ENCODE peak calls at places on chromosomes 12 and 14, in eight cellular contexts. S, F, Z, P, R, O, M and B are unnamed samples.

GRCh38 chr14:88879016-88879415 is 54.6 kb downstream of the TTC8 start:
- DNase-seq in O (peak; percentile 94), Z (no peak), F (no peak), M (peak; percentile 93), S (peak; percentile 27), P (no peak), R (no peak), B (peak; percentile 68)

GRCh38 chr14:44505588-44505987 is 1.5 kb downstream of the FSCB start:
- DNase-seq in R (no peak), P (no peak), F (no peak), Z (no peak), M (no peak), S (no peak), O (no peak), B (no peak)

GRCh38 chr14:71175491-71175890 is 268.2 kb downstream of the PCNX1 start:
- DNase-seq in R (no peak), O (peak; percentile 85), S (no peak), F (no peak), M (no peak), Z (no peak), P (no peak), B (no peak)

GRCh38 chr12:86683568-86683991 is 427.4 kb upstream of the MGAT4C start:
- DNase-seq in S (no peak), F (no peak), Z (no peak), O (peak; percentile 21), M (peak; percentile 69), R (no peak), P (no peak), B (peak; percentile 64)

GRCh38 chr14:68307769-68308168 is 485.1 kb downstream of the ZFP36L1 start:
- DNase-seq in Z (no peak), S (no peak), M (no peak), R (no peak), F (no peak), P (no peak), O (no peak), B (peak; percentile 75)

GRCh38 chr12:91317324-91317723 is 134.7 kb upstream of the DCN start:
- DNase-seq in S (no peak), Z (no peak), R (no peak), O (no peak), M (no peak), F (no peak), P (no peak), B (peak; percentile 51)

GRCh38 chr14:28245216-28245615 is 521.4 kb upstream of the FOXG1 start:
- DNase-seq in O (no peak), Z (no peak), S (no peak), F (no peak), R (no peak), M (no peak), P (no peak), B (no peak)

GRCh38 chr12:114316076-114316475 is 89.9 kb downstream of the TBX5 start:
- DNase-seq in P (no peak), O (no peak), Z (no peak), F (no peak), S (peak; percentile 24), R (no peak), M (peak; percentile 7), B (peak; percentile 51)

GRCh38 chr12:1575799-1576401 is 18.5 kb downstream of the FBXL14 start:
- DNase-seq in R (no peak), S (no peak), F (no peak), Z (no peak), P (no peak), M (no peak), O (peak; percentile 52), B (peak; percentile 66)

GRCh38 chr14:64159588-64159987 is 134.6 kb downstream of the ESR2 start:
- DNase-seq in Z (no peak), F (no peak), M (no peak), O (no peak), P (no peak), R (no peak), S (no peak), B (no peak)
- H3K4me3 ChIP-seq in Z (no peak overlapping the region), F (no peak overlapping the region), M (no peak overlapping the region), O (no peak overlapping the region), P (no peak overlapping the region), R (no peak overlapping the region), S (no peak overlapping the region), B (no peak overlapping the region)

GRCh38 chr12:30796508-30796780 is 41.7 kb upstream of the CAPRIN2 start:
- DNase-seq in Z (no peak), O (no peak), P (no peak), F (no peak), M (peak; percentile 51), S (peak; percentile 39), R (no peak), B (peak; percentile 73)

GRCh38 chr12:30794591-30795409 is 40.0 kb upstream of the CAPRIN2 start:
- DNase-seq in Z (no peak), M (peak; percentile 95), S (peak; percentile 92), F (no peak), R (peak; percentile 25), P (no peak), O (peak; percentile 94), B (peak; percentile 95)

GRCh38 chr12:30795410-30795659 is 40.6 kb upstream of the CAPRIN2 start:
- DNase-seq in O (no peak), P (no peak), R (no peak), S (no peak), F (no peak), M (peak; percentile 80), Z (no peak), B (no peak)

GRCh38 chr12:30796891-30797371 is 42.2 kb upstream of the CAPRIN2 start:
- DNase-seq in P (no peak), F (no peak), R (no peak), Z (no peak), M (peak; percentile 33), S (peak; percentile 29), O (peak; percentile 42), B (peak; percentile 51)

GRCh38 chr12:30795660-30796507 is 41.1 kb upstream of the CAPRIN2 start:
- DNase-seq in F (no peak), O (peak; percentile 68), M (peak; percentile 92), S (peak; percentile 69), R (peak; percentile 65), P (peak; percentile 88), Z (peak; percentile 71), B (peak; percentile 77)
- H3K4me3 ChIP-seq in F (peak overlapping the region; percentile 43), O (peak overlapping the region; percentile 76), M (peak overlapping the region; percentile 72), S (peak overlapping the region; percentile 73), R (peak overlapping the region; percentile 70), P (peak overlapping the region; percentile 48), Z (peak overlapping the region; percentile 55), B (peak overlapping the region; percentile 82)

DNA sequence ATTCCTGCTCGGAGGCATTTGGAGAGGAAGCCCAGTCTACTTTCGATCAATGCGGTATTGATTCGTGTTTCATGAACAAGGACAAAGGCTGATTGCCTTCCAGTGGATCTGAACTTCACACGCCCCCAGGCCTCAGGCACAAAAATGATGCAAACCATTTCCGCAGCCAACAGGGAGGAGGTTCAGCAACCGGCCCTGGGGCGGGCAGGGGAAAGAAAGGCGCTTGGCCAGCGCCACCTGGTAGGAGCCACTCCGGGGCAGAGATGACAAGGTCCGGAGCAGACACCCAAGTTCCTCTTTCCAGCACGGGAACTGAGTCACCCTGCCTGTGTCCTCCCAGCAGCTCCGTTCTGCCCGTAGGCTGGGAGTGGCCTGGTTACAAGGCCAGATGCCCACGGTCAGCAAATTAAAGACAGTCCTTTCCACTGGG is 136.4 kb downstream of the SCARB1 start:
- DNase-seq in O (no peak), R (peak; percentile 77), Z (peak; percentile 87), F (no peak), S (no peak), P (peak; percentile 92), M (no peak), B (peak; percentile 49)
- H3K4me3 ChIP-seq in O (no peak overlapping the region), R (no peak overlapping the region), Z (no peak overlapping the region), F (no peak overlapping the region), S (no peak overlapping the region), P (no peak overlapping the region), M (no peak overlapping the region), B (no peak overlapping the region)

DNA sequence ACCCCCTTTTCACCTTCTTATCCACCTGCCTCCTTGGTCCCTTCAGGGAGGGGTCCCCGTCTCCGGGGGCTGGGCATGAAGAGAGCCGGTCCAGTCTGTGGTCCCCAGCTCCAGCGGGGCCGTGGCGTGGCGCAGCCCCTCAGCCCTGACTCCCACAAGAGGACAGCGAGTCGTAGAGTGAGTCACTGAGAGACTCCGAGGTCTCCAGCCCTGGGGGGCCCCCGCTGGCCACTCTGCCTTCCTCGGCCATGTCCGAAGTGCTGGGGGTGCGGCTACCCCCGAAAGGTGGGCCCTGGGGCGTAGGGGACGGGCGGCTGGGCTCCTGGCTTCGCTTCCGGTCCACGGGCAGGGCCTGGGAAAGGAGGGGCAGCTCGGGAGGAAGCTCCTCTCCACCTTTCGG is 36.5 kb downstream of the NCKAP5L start:
- DNase-seq in S (no peak), Z (no peak), M (no peak), F (no peak), R (no peak), P (peak; percentile 68), O (no peak), B (no peak)
- H3K4me3 ChIP-seq in S (no peak overlapping the region), Z (no peak overlapping the region), M (no peak overlapping the region), F (no peak overlapping the region), R (no peak overlapping the region), P (no peak overlapping the region), O (no peak overlapping the region), B (no peak overlapping the region)

GRCh38 chr14:23550131-23550826 is 1.3 kb downstream of the ZFHX2 start:
- DNase-seq in O (no peak), M (no peak), Z (no peak), R (no peak), P (no peak), S (no peak), F (no peak), B (no peak)
- H3K4me3 ChIP-seq in O (peak overlapping the region; percentile 58), M (peak overlapping the region; percentile 55), Z (peak overlapping the region; percentile 76), R (peak overlapping the region; percentile 74), P (peak overlapping the region; percentile 68), S (peak overlapping the region; percentile 73), F (peak overlapping the region; percentile 66), B (peak overlapping the region; percentile 63)